ENCODE peak calls at places on chromosomes 5 and 9, in eight cellular contexts. A is ovary; W is GM12878; O is transverse colon; I is tibial nerve; F is CD4-positive, CD25-positive, alpha-beta regulatory T cell; Y is cardiac muscle cell; J is CD8-positive, alpha-beta memory T cell. B is an unnamed sample.

GRCh38 chr9:120474579-120475243 is 105.3 kb downstream of the CDK5RAP2 start:
- DNase-seq in O (no peak), W (no peak), J (no peak), F (no peak), I (no peak), Y (peak), A (no peak), B (no peak)

GRCh38 chr5:113112435-113112834 is 135.8 kb downstream of the DCP2 start:
- DNase-seq in I (no peak), J (no peak), A (peak), O (no peak), F (no peak), W (no peak), Y (peak), B (no peak)

GRCh38 chr5:88143693-88144218 is 124.9 kb downstream of the TMEM161B start:
- DNase-seq in O (no peak), W (no peak), F (peak), Y (no peak), A (no peak), J (no peak), I (no peak), B (no peak)

GRCh38 chr9:114694719-114695269 is 12.8 kb upstream of the TEX48 start:
- DNase-seq in W (peak), A (no peak), O (no peak), I (no peak), J (no peak), F (peak), Y (no peak), B (no peak)

GRCh38 chr9:93252116-93252780 is 68.3 kb downstream of the WNK2 start:
- DNase-seq in O (no peak), I (no peak), Y (no peak), J (no peak), A (no peak), F (no peak), W (no peak), B (no peak)

GRCh38 chr9:92146610-92147009 is 31.4 kb upstream of the SPTLC1 start:
- DNase-seq in O (no peak), I (no peak), A (peak), Y (peak), F (no peak), J (no peak), W (no peak), B (no peak)

GRCh38 chr5:65127181-65127901 is 354.4 kb downstream of the ADAMTS6 start:
- DNase-seq in W (no peak), O (no peak), I (no peak), A (no peak), J (no peak), Y (peak), F (no peak), B (no peak)

GRCh38 chr9:81574399-81574798 is 114.9 kb downstream of the TLE1 start:
- DNase-seq in O (no peak), W (no peak), I (no peak), A (no peak), F (no peak), Y (peak), J (no peak), B (no peak)

GRCh38 chr9:91077624-91078023 is 276.0 kb downstream of the SYK start:
- DNase-seq in O (no peak), F (no peak), I (no peak), Y (no peak), J (no peak), W (no peak), A (no peak), B (no peak)

GRCh38 chr5:132029609-132030008 is 18.2 kb upstream of the ACSL6 start:
- DNase-seq in I (no peak), W (no peak), F (no peak), J (no peak), A (no peak), Y (no peak), O (no peak), B (no peak)

GRCh38 chr5:175344331-175345200 is 99.4 kb downstream of the DRD1 start:
- DNase-seq in Y (peak), A (no peak), F (no peak), O (no peak), I (no peak), J (no peak), W (no peak), B (no peak)

GRCh38 chr5:157511656-157512644 is 51.9 kb downstream of the NIPAL4 start:
- DNase-seq in Y (peak), A (peak), F (no peak), O (peak), I (peak), J (no peak), W (no peak), B (peak)

GRCh38 chr9:91038483-91039124 is 237.0 kb downstream of the SYK start:
- DNase-seq in W (no peak), J (no peak), F (no peak), Y (no peak), I (no peak), O (no peak), A (no peak), B (no peak)

GRCh38 chr9:92048924-92049625 is 66.1 kb downstream of the SPTLC1 start:
- DNase-seq in I (no peak), J (no peak), O (no peak), A (no peak), Y (no peak), W (no peak), F (no peak), B (no peak)

GRCh38 chr5:107389130-107389553 is 281.6 kb downstream of the EFNA5 start:
- DNase-seq in A (no peak), I (no peak), J (no peak), W (peak), F (peak), Y (peak), O (peak), B (no peak)

GRCh38 chr5:38466444-38467189 is 89.8 kb downstream of the LIFR start:
- DNase-seq in A (peak), W (no peak), F (no peak), J (no peak), O (peak), Y (peak), I (peak), B (peak)

GRCh38 chr5:171427318-171428167 is 8.1 kb downstream of the FGF18 start:
- DNase-seq in I (no peak), W (no peak), F (no peak), A (no peak), Y (peak), O (no peak), J (no peak), B (no peak)

GRCh38 chr5:111013011-111013410 is 58.5 kb upstream of the TSLP start:
- DNase-seq in O (no peak), F (no peak), I (no peak), Y (peak), J (no peak), W (no peak), A (no peak), B (no peak)

GRCh38 chr5:158373623-158374375 is 514.9 kb upstream of the CLINT1 start:
- DNase-seq in F (no peak), I (no peak), J (no peak), O (no peak), Y (no peak), W (no peak), A (no peak), B (no peak)

GRCh38 chr5:126499742-126500396 is 76.7 kb downstream of the GRAMD2B start:
- DNase-seq in I (no peak), W (no peak), J (no peak), O (no peak), F (peak), A (no peak), Y (peak), B (no peak)

GRCh38 chr5:73115399-73116051 is 4.8 kb upstream of the TMEM171 start:
- DNase-seq in A (no peak), O (no peak), W (no peak), Y (peak), I (no peak), F (no peak), J (no peak), B (no peak)

GRCh38 chr5:115579747-115580173 is 22.5 kb downstream of the TICAM2 start:
- DNase-seq in J (no peak), W (peak), O (no peak), F (no peak), I (no peak), Y (no peak), A (no peak), B (no peak)

GRCh38 chr9:129317179-129318011 is 139.3 kb upstream of the IER5L start:
- DNase-seq in F (no peak), W (no peak), J (no peak), I (no peak), Y (peak), O (no peak), A (peak), B (no peak)

GRCh38 chr5:141778211-141778610 is 96.2 kb upstream of the ARAP3 start:
- DNase-seq in F (no peak), O (no peak), J (no peak), Y (peak), I (no peak), W (no peak), A (peak), B (no peak)

GRCh38 chr5:97383996-97384395 is 200.9 kb upstream of the RIOK2 start:
- DNase-seq in W (no peak), F (no peak), A (no peak), I (no peak), Y (peak), O (no peak), J (no peak), B (no peak)

DNA sequence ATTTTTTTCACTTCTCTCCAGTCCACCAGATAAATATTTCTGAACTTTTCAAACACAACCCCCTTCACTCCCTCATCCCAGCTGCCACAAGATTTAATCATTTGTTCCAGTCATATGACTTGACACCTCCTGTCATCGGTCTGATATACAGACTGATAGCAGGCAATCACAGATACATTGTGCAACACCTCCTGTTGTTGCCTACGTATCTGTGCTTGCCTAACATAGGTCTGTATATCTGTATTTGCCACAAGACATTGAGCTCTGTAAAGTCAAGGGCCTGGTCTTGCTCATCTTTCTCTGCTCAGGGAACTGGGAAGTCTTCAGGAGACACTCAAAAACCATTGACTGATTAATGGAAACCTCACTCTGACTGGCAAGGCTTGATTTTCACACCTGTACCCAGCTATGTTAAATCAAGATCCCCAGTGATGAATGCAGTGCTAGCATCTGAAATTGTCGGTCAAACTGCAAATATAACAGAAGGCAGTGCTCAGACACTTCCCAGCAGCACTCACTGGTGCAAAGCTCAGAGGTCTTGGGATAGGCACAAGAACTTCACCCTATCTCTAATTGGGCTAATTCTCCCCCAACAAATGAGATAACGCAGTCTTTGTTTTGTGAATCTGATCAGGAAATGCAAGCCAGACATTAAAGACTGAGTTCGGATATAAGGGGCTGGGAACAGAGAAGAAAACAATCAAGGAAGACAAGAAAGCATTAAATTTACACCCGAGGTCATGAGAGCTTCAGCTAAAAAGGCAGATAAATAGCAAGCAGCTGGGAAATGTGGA is 65.4 kb downstream of the GNA14 start:
- DNase-seq in F (no peak), Y (peak), A (no peak), W (no peak), I (no peak), O (no peak), J (no peak), B (no peak)
- H3K27ac ChIP-seq in F (no peak), Y (no peak), A (no peak), W (no peak), I (no peak), O (no peak), J (no peak), B (no peak)

DNA sequence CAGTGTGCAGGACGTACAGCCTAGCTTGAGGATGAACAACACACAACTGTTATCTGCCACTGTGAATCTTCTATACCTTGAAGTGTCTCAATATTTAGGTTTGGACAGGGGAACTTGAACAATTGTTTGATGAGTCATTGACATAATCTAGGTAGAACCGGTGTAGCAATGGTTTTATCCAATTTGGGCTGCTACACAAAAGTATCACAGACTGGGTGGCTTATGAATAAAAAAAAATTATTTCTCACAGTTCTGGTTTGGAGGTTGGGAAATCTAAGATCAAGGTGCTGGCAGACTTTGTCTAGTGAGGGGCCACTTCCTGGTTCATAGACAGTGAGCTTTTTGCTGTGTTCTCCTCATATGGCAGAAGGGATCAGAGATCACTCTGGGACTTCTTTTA is 359.7 kb downstream of the HCN1 start:
- DNase-seq in A (no peak), J (no peak), W (no peak), O (no peak), F (no peak), I (no peak), Y (no peak), B (no peak)
- H3K27ac ChIP-seq in A (no peak), J (no peak), W (no peak), O (no peak), F (no peak), I (no peak), Y (peak), B (no peak)

DNA sequence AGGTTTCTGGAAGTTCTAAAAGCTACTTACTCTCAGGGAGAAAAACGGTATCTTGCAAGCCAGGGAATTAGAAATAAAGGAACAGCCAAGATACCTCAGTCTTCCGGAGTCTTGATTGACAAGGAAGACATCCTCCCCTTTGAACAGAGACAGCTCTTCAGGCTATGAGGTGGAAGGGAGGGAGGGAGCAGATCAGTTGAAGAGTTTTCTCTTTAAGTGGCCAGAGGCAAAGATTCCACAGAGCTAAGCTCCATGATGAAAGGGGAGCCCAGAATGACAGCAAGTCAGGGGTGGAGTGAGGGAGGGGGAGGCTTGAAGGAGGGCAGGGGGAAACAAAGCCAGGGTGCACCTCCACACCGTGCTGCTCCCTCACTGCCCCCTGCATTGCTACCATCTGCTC is 8.2 kb upstream of the ZBTB34 start:
- DNase-seq in O (no peak), F (no peak), A (no peak), Y (no peak), W (no peak), J (no peak), I (no peak), B (no peak)
- H3K27ac ChIP-seq in O (no peak), F (no peak), A (no peak), Y (no peak), W (no peak), J (no peak), I (no peak), B (no peak)

GRCh38 chr9:33129251-33129885 is 37.8 kb downstream of the B4GALT1 start:
- DNase-seq in I (no peak), F (no peak), W (no peak), J (no peak), O (peak), A (no peak), Y (no peak), B (no peak)
- H3K27ac ChIP-seq in I (no peak), F (no peak), W (peak), J (no peak), O (peak), A (no peak), Y (peak), B (no peak)

GRCh38 chr5:76556511-76557221 is 66.5 kb downstream of the F2RL2 start:
- DNase-seq in J (no peak), W (peak), A (no peak), I (no peak), F (no peak), O (no peak), Y (no peak), B (no peak)

GRCh38 chr5:76561247-76561891 is 61.8 kb downstream of the F2RL2 start:
- DNase-seq in W (no peak), A (no peak), O (no peak), F (no peak), I (no peak), J (no peak), Y (no peak), B (no peak)

GRCh38 chr5:76561959-76562358 is 61.2 kb downstream of the F2RL2 start:
- DNase-seq in A (no peak), F (no peak), W (no peak), I (no peak), Y (no peak), J (no peak), O (no peak), B (no peak)
- H3K27ac ChIP-seq in A (no peak), F (no peak), W (no peak), I (no peak), Y (peak), J (no peak), O (no peak), B (no peak)

GRCh38 chr5:177475563-177476427 is 2.4 kb upstream of the DBN1 start:
- DNase-seq in F (no peak), Y (no peak), A (no peak), I (no peak), O (no peak), J (no peak), W (no peak), B (no peak)

GRCh38 chr5:177473461-177473991 is at the start of gene DBN1:
- DNase-seq in W (no peak), O (peak), I (no peak), Y (peak), A (peak), F (no peak), J (no peak), B (no peak)

GRCh38 chr5:177474094-177474493 is 660 bp upstream of the DBN1 start:
- DNase-seq in W (no peak), I (no peak), Y (no peak), F (no peak), J (no peak), A (no peak), O (no peak), B (no peak)

GRCh38 chr5:177476531-177477233 is 3.2 kb upstream of the DBN1 start:
- DNase-seq in Y (peak), A (peak), J (no peak), I (no peak), F (no peak), O (peak), W (no peak), B (no peak)

DNA sequence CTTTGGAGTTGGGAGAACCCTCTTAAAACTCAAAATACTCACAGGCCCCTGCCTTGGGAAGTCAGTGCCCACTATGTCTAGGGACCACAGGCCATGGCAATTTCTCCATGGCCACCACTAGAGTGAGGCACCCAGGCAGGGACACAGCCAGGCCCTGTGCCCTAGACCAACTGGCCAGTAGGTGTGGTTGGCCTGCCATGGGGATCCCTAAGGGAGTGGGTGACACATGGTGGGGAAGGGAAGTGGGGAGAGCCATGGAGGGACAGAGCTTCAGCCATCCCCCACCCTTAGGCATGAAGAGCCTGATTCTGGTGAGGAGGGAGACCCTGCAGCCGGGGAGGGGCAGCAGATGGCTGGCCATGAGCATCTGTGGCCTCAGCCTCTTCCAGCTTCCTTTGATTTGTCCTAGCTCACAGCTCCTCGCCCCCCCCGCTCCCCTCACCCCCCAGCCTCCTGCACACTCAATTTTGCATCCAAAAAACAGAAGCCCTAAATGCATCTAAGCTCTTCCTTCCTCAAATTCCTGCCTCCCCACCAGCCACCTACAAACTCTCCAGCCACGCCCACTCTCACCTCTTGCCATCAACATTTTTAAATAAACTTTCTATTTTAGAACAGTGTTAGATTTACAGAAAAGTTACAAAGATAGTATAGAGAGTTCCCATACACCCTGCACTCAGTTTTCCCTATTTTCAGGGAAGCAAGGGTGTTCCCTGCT is 1.6 kb upstream of the DBN1 start:
- DNase-seq in A (no peak), O (no peak), F (no peak), I (no peak), W (no peak), Y (no peak), J (no peak), B (no peak)
- H3K27ac ChIP-seq in A (peak), O (no peak), F (no peak), I (peak), W (no peak), Y (no peak), J (no peak), B (no peak)

DNA sequence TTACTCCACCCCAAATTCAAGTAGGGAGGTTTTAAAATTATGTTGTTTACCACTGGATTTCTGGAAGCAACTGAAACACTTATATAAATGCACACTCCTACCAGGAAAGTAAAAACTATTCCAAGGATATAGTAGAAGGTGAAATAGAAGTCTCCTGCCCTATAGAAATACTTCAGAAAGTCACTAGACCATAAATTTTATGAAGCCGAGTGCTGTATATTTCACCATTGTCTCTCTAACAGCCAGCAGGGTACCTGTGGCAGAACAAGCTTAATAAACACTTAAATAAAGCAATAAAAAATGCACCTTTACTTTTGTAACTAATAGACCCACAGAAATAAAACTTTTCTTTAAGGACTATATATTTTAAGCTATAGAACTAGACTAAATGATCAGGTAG is 631.6 kb downstream of the PDE4D start:
- DNase-seq in A (no peak), I (no peak), W (no peak), Y (no peak), O (no peak), F (no peak), J (no peak), B (no peak)
- H3K27ac ChIP-seq in A (no peak), I (no peak), W (no peak), Y (no peak), O (peak), F (no peak), J (no peak), B (no peak)

DNA sequence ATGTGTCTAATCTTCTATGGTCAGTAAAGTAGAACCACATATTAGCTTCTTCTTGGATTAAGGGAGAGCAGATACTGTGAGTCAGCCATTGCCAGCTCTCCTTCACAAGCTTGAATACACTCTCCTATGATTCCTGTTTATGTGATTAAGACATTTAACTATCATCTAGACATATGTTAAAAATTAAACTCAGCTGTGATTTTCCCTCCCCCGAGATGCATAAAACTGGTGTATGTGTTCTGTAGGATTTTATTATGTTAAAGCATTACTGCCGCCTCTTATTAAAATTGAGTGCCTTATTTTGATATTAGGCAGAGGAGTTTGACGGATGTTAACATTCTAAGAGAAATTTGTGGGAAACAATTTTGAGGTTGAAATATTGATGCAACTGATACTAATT is 114.6 kb downstream of the ACTBL2 start:
- DNase-seq in O (no peak), Y (no peak), A (no peak), J (no peak), F (no peak), W (no peak), I (no peak), B (no peak)
- H3K27ac ChIP-seq in O (no peak), Y (no peak), A (no peak), J (no peak), F (no peak), W (no peak), I (no peak), B (no peak)

GRCh38 chr5:83322273-83322924 is 149.1 kb upstream of the VCAN start:
- DNase-seq in I (no peak), J (no peak), Y (no peak), A (no peak), W (no peak), O (no peak), F (no peak), B (no peak)
- H3K27ac ChIP-seq in I (no peak), J (no peak), Y (no peak), A (no peak), W (no peak), O (no peak), F (no peak), B (no peak)